ENCODE peak calls at places on chromosomes 12 and 14, in nine cellular contexts. U, M, F, C, W, K, S, T and D are unnamed samples.

GRCh38 chr12:46660719-46661118 is 165.1 kb downstream of the SLC38A4 start:
- DNase-seq in U (no peak), M (no peak), F (peak; percentile 56), C (no peak), W (no peak), K (no peak), S (no peak), T (no peak), D (no peak)

GRCh38 chr14:31420013-31420318 is 384 bp downstream of the HEATR5A start:
- DNase-seq in U (peak; percentile 33), M (peak; percentile 65), F (peak; percentile 21), C (peak; percentile 31), W (peak; percentile 84), K (no peak), S (no peak), T (peak; percentile 78), D (no peak)

GRCh38 chr12:58433969-58434368 is 486.3 kb downstream of the LRIG3 start:
- DNase-seq in U (no peak), M (no peak), F (no peak), C (no peak), W (no peak), K (no peak), S (no peak), T (peak; percentile 42), D (peak; percentile 36)

GRCh38 chr12:104026841-104027599 is 23.0 kb downstream of the GLT8D2 start:
- DNase-seq in U (no peak), M (no peak), F (no peak), C (no peak), W (no peak), K (no peak), S (no peak), T (no peak), D (no peak)

GRCh38 chr12:6276936-6277615 is 33.4 kb upstream of the PLEKHG6 start:
- DNase-seq in U (no peak), M (no peak), F (no peak), C (no peak), W (no peak), K (no peak), S (no peak), T (peak; percentile 20), D (no peak)

GRCh38 chr12:27967551-27968054 is 4.9 kb downstream of the PTHLH start:
- DNase-seq in U (no peak), M (no peak), F (no peak), C (no peak), W (no peak), K (no peak), S (no peak), T (no peak), D (no peak)

GRCh38 chr12:86837246-86837645 is 581.1 kb upstream of the MGAT4C start:
- DNase-seq in U (no peak), M (no peak), F (no peak), C (peak; percentile 3), W (no peak), K (no peak), S (no peak), T (no peak), D (no peak)

GRCh38 chr14:61344437-61345143 is 23.2 kb downstream of the PRKCH start:
- DNase-seq in U (no peak), M (no peak), F (no peak), C (no peak), W (no peak), K (no peak), S (no peak), T (no peak), D (no peak)